ENCODE peak calls at places on chromosome 18, in four cellular contexts. B is coronary artery, V is lower leg skin, Y is HL-60. P is an unnamed sample.

GRCh38 chr18:8366070-8366469 is 243.2 kb upstream of the RAB12 start:
- DNase-seq in B (peak), V (no peak), Y (no peak), P (no peak)

GRCh38 chr18:41906528-41907256 is 48.3 kb upstream of the PIK3C3 start:
- DNase-seq in B (no peak), V (no peak), Y (peak), P (no peak)

GRCh38 chr18:63126134-63127067 is 193.2 kb downstream of the BCL2 start:
- DNase-seq in B (no peak), V (no peak), Y (no peak), P (no peak)

GRCh38 chr18:79396431-79397287 is 929 bp downstream of the NFATC1 start:
- DNase-seq in B (no peak), V (no peak), Y (peak), P (peak)

GRCh38 chr18:34342960-34343359 is 118.2 kb upstream of the NOL4 start:
- DNase-seq in B (no peak), V (no peak), Y (no peak), P (no peak)

GRCh38 chr18:58497845-58498244 is 131.0 kb downstream of the ALPK2 start:
- DNase-seq in B (no peak), V (no peak), Y (no peak), P (peak)

GRCh38 chr18:48942086-48942485 is 8.7 kb downstream of the SMAD7 start:
- DNase-seq in B (no peak), V (no peak), Y (no peak), P (no peak)

GRCh38 chr18:73739098-73739497 is 408.5 kb downstream of the FBXO15 start:
- DNase-seq in B (no peak), V (no peak), Y (no peak), P (no peak)

GRCh38 chr18:3460823-3461398 is 10.9 kb downstream of the TGIF1 start:
- DNase-seq in B (no peak), V (no peak), Y (no peak), P (no peak)

GRCh38 chr18:72652990-72653593 is 109.0 kb upstream of the CBLN2 start:
- DNase-seq in B (no peak), V (no peak), Y (peak), P (peak)

GRCh38 chr18:54775686-54776085 is 52.6 kb upstream of the RAB27B start:
- DNase-seq in B (no peak), V (no peak), Y (no peak), P (peak)

GRCh38 chr18:6734746-6735430 is 5.4 kb downstream of the ARHGAP28 start:
- DNase-seq in B (no peak), V (no peak), Y (no peak), P (no peak)

GRCh38 chr18:2641638-2642037 is 13.9 kb upstream of the SMCHD1 start:
- DNase-seq in B (no peak), V (no peak), Y (no peak), P (no peak)

GRCh38 chr18:50089702-50090101 is 105.2 kb downstream of the MYO5B start:
- DNase-seq in B (no peak), V (no peak), Y (no peak), P (no peak)

GRCh38 chr18:10454800-10455550 is 540 bp downstream of the APCDD1 start:
- DNase-seq in B (no peak), V (no peak), Y (no peak), P (peak)

GRCh38 chr18:53754154-53754553 is 470.3 kb downstream of the MBD2 start:
- DNase-seq in B (no peak), V (no peak), Y (no peak), P (no peak)

GRCh38 chr18:44713435-44713834 is 32.7 kb downstream of the SETBP1 start:
- DNase-seq in B (no peak), V (no peak), Y (no peak), P (no peak)

GRCh38 chr18:79392226-79392625 is 3.5 kb upstream of the NFATC1 start:
- DNase-seq in B (peak), V (no peak), Y (no peak), P (no peak)

GRCh38 chr18:10032331-10032979 is 118.6 kb downstream of the VAPA start:
- DNase-seq in B (no peak), V (no peak), Y (no peak), P (no peak)

GRCh38 chr18:71799016-71799673 is 745.0 kb downstream of the CBLN2 start:
- DNase-seq in B (no peak), V (no peak), Y (no peak), P (no peak)

GRCh38 chr18:43789234-43790000 is 512.1 kb upstream of the SYT4 start:
- DNase-seq in B (no peak), V (no peak), Y (no peak), P (no peak)

GRCh38 chr18:7871560-7872456 is 304.7 kb downstream of the PTPRM start:
- DNase-seq in B (no peak), V (no peak), Y (no peak), P (peak)

GRCh38 chr18:49917742-49918141 is 104.4 kb upstream of the ACAA2 start:
- DNase-seq in B (no peak), V (no peak), Y (no peak), P (no peak)

GRCh38 chr18:61845212-61845611 is 47.6 kb downstream of the RNF152 start:
- DNase-seq in B (no peak), V (no peak), Y (no peak), P (no peak)

GRCh38 chr18:10322408-10322807 is 132.0 kb upstream of the APCDD1 start:
- DNase-seq in B (no peak), V (no peak), Y (no peak), P (no peak)

GRCh38 chr18:79529991-79530390 is 134.3 kb downstream of the NFATC1 start:
- DNase-seq in B (no peak), V (no peak), Y (no peak), P (no peak)

GRCh38 chr18:55452123-55452611 is 135.8 kb downstream of the TCF4 start:
- DNase-seq in B (no peak), V (peak), Y (no peak), P (no peak)

GRCh38 chr18:66603941-66604627 is at the start of gene CDH19:
- DNase-seq in B (no peak), V (no peak), Y (no peak), P (no peak)

GRCh38 chr18:12287684-12288405 is 20.2 kb upstream of the TUBB6 start:
- DNase-seq in B (peak), V (peak), Y (no peak), P (peak)

GRCh38 chr18:63903981-63904570 is 3.7 kb upstream of the SERPINB10 start:
- DNase-seq in B (no peak), V (no peak), Y (no peak), P (no peak)

GRCh38 chr18:75782826-75783225 is 355.3 kb upstream of the SMIM21 start:
- DNase-seq in B (no peak), V (no peak), Y (no peak), P (no peak)

GRCh38 chr18:75783816-75784215 is 356.3 kb upstream of the SMIM21 start:
- DNase-seq in B (no peak), V (no peak), Y (no peak), P (no peak)

GRCh38 chr18:75779910-75780309 is 352.4 kb upstream of the SMIM21 start:
- DNase-seq in B (no peak), V (no peak), Y (no peak), P (no peak)

GRCh38 chr18:75785175-75785574 is 357.7 kb upstream of the SMIM21 start:
- DNase-seq in B (no peak), V (no peak), Y (no peak), P (no peak)

DNA sequence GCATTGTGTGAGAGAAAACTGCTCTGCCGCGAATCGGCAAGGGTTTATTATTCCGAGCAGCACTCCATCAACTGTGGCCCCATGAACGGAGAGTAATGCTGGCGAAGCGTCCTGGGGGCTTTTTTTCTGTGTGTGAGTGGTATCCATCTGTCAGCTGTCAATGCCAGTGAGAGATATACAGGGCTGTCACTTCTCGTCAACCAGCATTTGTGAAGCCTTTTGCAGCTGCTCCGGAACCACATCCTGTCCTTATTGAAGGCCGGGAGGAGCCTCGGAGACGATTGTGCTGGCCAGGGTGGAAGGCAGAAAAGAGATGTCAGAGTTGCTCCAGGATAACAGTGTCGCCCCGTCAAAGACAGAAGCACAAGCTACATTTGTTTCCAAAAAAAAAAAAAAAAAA is 356.9 kb upstream of the SMIM21 start:
- DNase-seq in B (no peak), V (no peak), Y (no peak), P (no peak)
- TF ChIP-seq CTCF in B (no peak), V (no peak), Y (no peak), P (no peak)

GRCh38 chr18:76948345-76948744 is 126.0 kb downstream of the ZNF236 start:
- DNase-seq in B (no peak), V (no peak), Y (no peak), P (no peak)
- TF ChIP-seq CTCF in B (no peak), V (no peak), Y (no peak), P (no peak)

GRCh38 chr18:37282386-37283037 is 283.1 kb downstream of the CELF4 start:
- DNase-seq in B (no peak), V (no peak), Y (no peak), P (peak)
- TF ChIP-seq CTCF in B (no peak), V (no peak), Y (peak), P (peak)

GRCh38 chr18:46204143-46204542 is 100.0 kb downstream of the HAUS1 start:
- DNase-seq in B (no peak), V (no peak), Y (no peak), P (no peak)
- TF ChIP-seq CTCF in B (no peak), V (no peak), Y (no peak), P (no peak)

GRCh38 chr18:77733292-77733903 is 483.8 kb downstream of the GALR1 start:
- DNase-seq in B (no peak), V (no peak), Y (no peak), P (no peak)
- TF ChIP-seq CTCF in B (no peak), V (no peak), Y (no peak), P (no peak)

DNA sequence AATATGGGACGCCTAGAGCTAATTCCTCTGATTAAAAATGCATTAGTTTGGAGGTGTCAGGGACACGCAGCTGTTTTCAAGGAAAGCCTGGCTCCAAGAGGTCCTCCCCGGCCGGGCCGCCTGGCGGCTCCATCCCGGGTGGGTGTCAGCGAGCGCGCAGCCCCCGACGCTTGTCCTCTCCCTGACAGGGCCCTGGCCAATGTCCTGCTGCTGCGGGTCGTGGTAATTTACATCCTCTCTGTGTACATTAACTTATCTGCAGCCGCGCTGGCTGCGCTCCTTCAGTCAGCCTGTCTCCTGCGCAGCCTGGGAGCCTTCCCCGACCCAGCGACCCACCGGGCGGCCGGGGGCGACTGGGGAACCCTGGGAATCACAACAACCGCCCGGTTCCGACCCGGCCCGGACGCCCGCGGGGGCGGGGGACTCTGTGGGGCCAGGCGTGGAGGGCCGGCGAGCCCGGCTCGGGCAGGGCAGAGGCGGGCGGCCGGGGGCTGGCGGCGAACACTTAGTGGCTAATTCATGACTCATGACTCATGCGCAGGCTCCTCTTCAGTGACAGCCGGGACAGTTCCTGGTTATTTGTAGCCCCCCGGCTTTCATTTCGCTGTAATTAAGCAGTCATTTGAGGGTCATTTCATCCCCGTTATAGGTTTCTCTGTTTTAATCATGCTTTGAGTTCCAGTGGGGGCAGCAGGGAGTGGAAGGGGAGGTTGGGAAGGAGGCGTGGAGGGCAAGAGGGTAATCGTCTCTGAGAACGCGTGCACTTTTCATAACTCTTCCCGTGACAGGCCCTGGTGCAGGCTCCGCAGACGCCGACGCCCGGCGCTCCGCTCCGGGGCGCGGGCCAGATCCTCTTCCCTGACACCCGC is 141.9 kb upstream of the CTAGE1 start:
- DNase-seq in B (peak), V (no peak), Y (no peak), P (peak)
- TF ChIP-seq CTCF in B (no peak), V (no peak), Y (no peak), P (no peak)

DNA sequence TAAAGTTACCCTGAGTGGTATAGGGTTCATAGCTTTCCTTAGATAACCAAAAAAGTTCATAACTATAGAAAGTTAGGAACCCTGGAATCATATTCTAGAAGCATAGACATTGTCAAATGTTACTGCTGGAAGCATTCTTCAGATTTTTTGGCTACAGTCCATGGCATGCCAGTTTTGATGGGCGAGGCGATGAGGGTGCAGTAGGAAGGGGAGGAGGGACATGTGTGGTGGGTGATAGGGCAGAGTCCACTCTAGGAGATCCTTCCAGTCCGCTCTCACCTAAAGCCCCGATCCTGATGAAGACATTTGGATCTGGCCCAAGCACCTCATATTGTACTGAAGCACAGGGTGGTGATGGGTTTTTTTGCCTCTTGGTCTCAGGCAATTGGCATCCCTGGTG is 91.8 kb downstream of the HRH4 start:
- DNase-seq in B (no peak), V (no peak), Y (no peak), P (peak)
- TF ChIP-seq CTCF in B (no peak), V (no peak), Y (no peak), P (no peak)

DNA sequence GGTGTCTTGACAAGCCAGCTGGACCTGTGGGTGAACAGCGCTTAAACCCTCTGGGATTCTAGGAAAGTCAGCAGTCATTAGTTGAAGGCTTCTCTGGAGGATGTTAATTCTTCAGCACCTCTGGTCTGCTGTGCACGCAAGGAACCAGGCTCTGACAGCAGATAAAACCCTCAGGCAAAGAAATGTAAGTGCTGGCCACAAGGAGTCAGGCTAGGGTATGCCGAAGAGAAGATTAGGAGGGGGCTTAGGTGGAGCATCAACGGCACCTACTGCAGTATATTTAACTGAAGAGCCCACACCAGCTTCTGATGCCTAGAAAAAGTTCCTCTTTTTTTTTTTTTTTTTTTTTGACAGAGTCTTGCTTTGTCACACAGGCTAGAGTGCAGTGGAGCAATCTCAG is 304.2 kb upstream of the MC4R start:
- DNase-seq in B (no peak), V (no peak), Y (no peak), P (no peak)
- TF ChIP-seq CTCF in B (no peak), V (no peak), Y (no peak), P (no peak)

DNA sequence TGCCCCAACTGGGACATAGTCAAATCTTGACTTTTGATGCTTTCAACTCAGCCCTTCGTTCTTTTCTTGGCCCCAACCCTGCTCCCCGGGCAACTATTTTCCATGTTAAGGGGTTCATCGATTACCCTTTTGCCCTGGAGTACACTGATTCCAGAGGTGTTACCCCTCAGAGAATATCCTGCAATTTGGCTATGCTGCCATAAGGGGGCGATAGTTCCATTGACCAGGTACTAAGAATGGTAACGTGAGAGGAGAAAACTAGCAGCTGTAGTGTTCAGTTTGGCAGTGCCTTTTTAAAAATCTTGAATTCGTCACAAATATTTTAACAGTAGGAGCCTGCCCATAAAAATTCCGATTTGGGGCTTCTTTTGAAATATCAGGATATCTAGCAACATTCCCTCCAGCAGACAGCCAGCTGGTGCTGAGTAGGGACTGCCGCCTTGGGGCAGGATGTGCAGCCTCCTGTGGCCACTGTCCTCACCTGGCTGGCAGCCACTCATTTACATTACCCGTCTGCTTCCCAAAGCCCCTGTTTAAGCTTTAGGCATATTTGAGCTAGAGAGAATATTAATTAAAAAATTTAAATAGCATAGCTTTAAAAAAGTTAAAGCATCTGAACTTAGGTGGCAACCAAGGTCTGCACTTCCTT is 146.3 kb upstream of the SKOR2 start:
- DNase-seq in B (no peak), V (no peak), Y (peak), P (no peak)
- TF ChIP-seq CTCF in B (no peak), V (no peak), Y (peak), P (no peak)

P was measured in Calu3.